ENCODE peak calls at places on chromosomes 16 and 17, in seven cellular contexts. U is IMR-90, D is A549, M is GM12878, I is upper lobe of left lung, T is tibial nerve, O is K562. F is an unnamed sample.

GRCh38 chr17:12409082-12409481 is 256.6 kb upstream of the MYOCD start:
- DNase-seq in U (no peak), D (no peak), M (no peak), I (no peak), T (no peak), O (no peak), F (no peak)

GRCh38 chr17:82399030-82399429 is 19.1 kb upstream of the HEXD start:
- DNase-seq in U (peak), D (no peak), M (no peak), I (no peak), T (peak), O (no peak), F (no peak)

GRCh38 chr17:3594056-3594810 is 15.0 kb downstream of the TRPV1 start:
- DNase-seq in U (peak), D (no peak), M (no peak), I (no peak), T (peak), O (no peak), F (no peak)

GRCh38 chr16:89055313-89055712 is 38.3 kb upstream of the ACSF3 start:
- DNase-seq in U (no peak), D (no peak), M (no peak), I (no peak), T (no peak), O (no peak), F (no peak)

GRCh38 chr17:77210331-77210730 is 69.6 kb downstream of the SEC14L1 start:
- DNase-seq in U (no peak), D (no peak), M (no peak), I (no peak), T (no peak), O (no peak), F (no peak)

GRCh38 chr16:50306287-50306686 is 39.9 kb downstream of the ADCY7 start:
- DNase-seq in U (no peak), D (no peak), M (no peak), I (no peak), T (no peak), O (no peak), F (no peak)

GRCh38 chr16:58814348-58814801 is 80.3 kb upstream of the GOT2 start:
- DNase-seq in U (peak), D (peak), M (no peak), I (peak), T (peak), O (peak), F (peak)

GRCh38 chr16:30510392-30510938 is 15.9 kb downstream of the ZNF768 start:
- DNase-seq in U (no peak), D (no peak), M (no peak), I (no peak), T (no peak), O (no peak), F (no peak)

GRCh38 chr17:74968361-74968780 is 4.2 kb downstream of the HID1 start:
- DNase-seq in U (no peak), D (no peak), M (no peak), I (peak), T (no peak), O (no peak), F (no peak)

GRCh38 chr17:13865650-13866049 is 203.7 kb upstream of the COX10 start:
- DNase-seq in U (no peak), D (no peak), M (no peak), I (no peak), T (no peak), O (no peak), F (no peak)

GRCh38 chr16:86755571-86756006 is 177.2 kb downstream of the FOXL1 start:
- DNase-seq in U (no peak), D (no peak), M (no peak), I (no peak), T (no peak), O (no peak), F (no peak)

GRCh38 chr16:1964046-1964505 is 550 bp downstream of the RPS2 start:
- DNase-seq in U (no peak), D (peak), M (no peak), I (peak), T (no peak), O (peak), F (no peak)

GRCh38 chr17:737561-738113 is 5.2 kb downstream of the TLCD3A start:
- DNase-seq in U (no peak), D (no peak), M (no peak), I (no peak), T (no peak), O (no peak), F (no peak)

GRCh38 chr16:2707368-2708289 is 12.4 kb downstream of the PRSS27 start:
- DNase-seq in U (no peak), D (no peak), M (no peak), I (no peak), T (no peak), O (no peak), F (no peak)

GRCh38 chr16:85402910-85403692 is 210.0 kb upstream of the GSE1 start:
- DNase-seq in U (peak), D (no peak), M (no peak), I (no peak), T (no peak), O (peak), F (no peak)

GRCh38 chr17:5286846-5287245 is 4.8 kb downstream of the RABEP1 start:
- DNase-seq in U (no peak), D (no peak), M (no peak), I (no peak), T (no peak), O (no peak), F (no peak)

GRCh38 chr17:5282639-5283217 is 644 bp downstream of the RABEP1 start:
- DNase-seq in U (no peak), D (peak), M (no peak), I (no peak), T (no peak), O (peak), F (peak)

GRCh38 chr17:5283531-5284315 is 1.6 kb downstream of the RABEP1 start:
- DNase-seq in U (peak), D (no peak), M (no peak), I (no peak), T (no peak), O (peak), F (no peak)

DNA sequence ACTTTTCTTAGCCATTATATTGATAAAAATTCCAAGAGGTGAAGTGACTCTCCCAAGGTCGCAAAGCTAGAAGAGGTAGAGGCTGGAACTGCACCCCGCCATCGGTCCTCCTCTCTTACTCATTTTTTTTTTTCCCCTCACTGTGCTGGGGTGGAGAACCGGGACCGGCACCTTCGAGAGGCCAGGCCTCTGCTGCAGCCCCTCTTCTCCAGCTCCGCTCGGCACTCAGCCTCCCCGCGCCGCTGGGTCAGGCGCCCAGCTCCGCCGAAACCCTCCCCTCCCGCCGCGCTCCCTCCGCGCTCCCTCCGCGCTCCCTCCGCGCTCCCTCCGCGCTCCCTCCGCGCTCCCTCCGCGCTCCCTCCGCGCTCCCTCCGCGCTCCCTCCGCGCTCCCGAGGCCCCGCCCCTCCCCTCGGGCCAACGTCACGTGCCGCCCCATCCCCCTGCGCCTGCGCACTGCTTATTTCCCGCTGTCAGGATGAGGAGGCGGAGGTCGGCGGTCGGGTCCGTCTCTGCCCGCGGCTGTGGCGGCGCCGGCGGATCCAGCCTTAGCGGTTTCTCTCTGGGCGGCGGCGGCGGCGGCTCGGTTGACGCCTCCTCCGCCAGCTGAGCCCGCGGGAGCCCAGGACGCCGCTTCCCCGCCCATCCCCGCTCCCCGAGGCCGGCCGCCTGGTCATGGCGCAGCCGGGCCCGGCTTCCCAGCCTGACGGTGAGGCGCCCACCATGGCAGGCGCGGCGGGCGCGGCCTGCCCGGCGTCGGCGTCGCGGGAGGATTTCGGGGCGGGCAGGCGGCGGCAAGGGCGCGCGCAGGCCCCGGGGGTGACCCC is at the start of gene RABEP1:
- DNase-seq in U (peak), D (peak), M (peak), I (peak), T (peak), O (peak), F (peak)
- TF ChIP-seq POLR2A in U (peak), D (peak), M (peak), I (peak), T (peak), O (peak), F (peak)

GRCh38 chr17:2303278-2304188 is at the start of the genes SMG6 and SRR:
- DNase-seq in U (peak), D (peak), M (peak), I (peak), T (peak), O (peak), F (peak)
- TF ChIP-seq POLR2A in U (peak), D (peak), M (peak), I (no peak), T (peak), O (peak), F (peak)

GRCh38 chr16:71282943-71283342 is 6.3 kb downstream of the CMTR2 start:
- DNase-seq in U (no peak), D (no peak), M (no peak), I (no peak), T (no peak), O (no peak), F (no peak)
- TF ChIP-seq POLR2A in U (no peak), D (no peak), M (no peak), I (no peak), T (no peak), O (no peak), F (no peak)

GRCh38 chr17:40303706-40304450 is 5.1 kb upstream of the RARA start:
- DNase-seq in U (peak), D (no peak), M (no peak), I (no peak), T (no peak), O (no peak), F (no peak)

GRCh38 chr17:40307001-40307690 is 1.8 kb upstream of the RARA start:
- DNase-seq in U (no peak), D (no peak), M (no peak), I (no peak), T (no peak), O (peak), F (no peak)

GRCh38 chr17:40304464-40304863 is 4.5 kb upstream of the RARA start:
- DNase-seq in U (peak), D (no peak), M (no peak), I (no peak), T (no peak), O (no peak), F (no peak)

GRCh38 chr17:40307691-40308289 is 1.2 kb upstream of the RARA start:
- DNase-seq in U (no peak), D (no peak), M (no peak), I (peak), T (no peak), O (peak), F (no peak)

DNA sequence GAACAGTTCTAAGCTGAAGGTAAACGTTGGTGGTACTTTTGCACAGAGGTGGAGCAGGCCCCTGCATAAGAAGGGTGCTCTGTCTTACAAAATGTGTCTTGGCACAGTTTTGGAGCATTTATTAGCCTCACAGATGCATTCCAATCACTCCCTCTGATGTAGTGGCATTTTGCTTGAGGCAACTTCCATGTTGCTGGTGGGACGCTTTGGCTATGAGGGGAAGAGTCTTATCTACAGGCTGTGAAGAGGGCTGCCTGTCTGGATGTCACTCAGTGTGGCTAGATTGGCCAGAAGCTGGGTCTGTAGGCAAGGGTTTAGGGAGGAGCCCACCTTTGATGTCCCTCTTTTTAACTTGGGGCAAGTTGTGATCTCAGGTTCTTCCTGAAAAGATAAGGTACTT is 2.6 kb upstream of the RARA start:
- DNase-seq in U (no peak), D (no peak), M (no peak), I (no peak), T (no peak), O (peak), F (no peak)
- TF ChIP-seq POLR2A in U (no peak), D (no peak), M (peak), I (no peak), T (no peak), O (no peak), F (no peak)